ENCODE peak calls at places on chromosomes 12 and 14, in eight cellular contexts. One of them, this sample, is unnamed.

GRCh38 chr12:58030566-58031279 is 89.4 kb downstream of the ATP23 start:
- DNase-seq in fibroblast of lung: peak
- DNase-seq in stimulated activated CD8-positive, alpha-beta memory T cell treated with anti-CD3 and anti-CD28 coated beads, Interleukin-15, amount 100 ng/mL, for 24 hours: no peak
- DNase-seq in tibial artery: no peak
- DNase-seq in DMS79 treated with DMSO at 0.1 percent for 48 hours: no peak
- DNase-seq in left ventricle myocardium inferior: no peak
- DNase-seq in stimulated activated CD4-positive, alpha-beta T cell treated with anti-CD3 and anti-CD28 coated beads, Interleukin-2, amount 100 ng/mL, for 48 hours: no peak
- DNase-seq in astrocyte of the spinal cord: no peak
- DNase-seq in this sample: no peak

GRCh38 chr14:45246151-45246550 is 6.9 kb downstream of the MIS18BP1 start:
- DNase-seq in fibroblast of lung: no peak
- DNase-seq in stimulated activated CD8-positive, alpha-beta memory T cell treated with anti-CD3 and anti-CD28 coated beads, Interleukin-15, amount 100 ng/mL, for 24 hours: no peak
- DNase-seq in tibial artery: no peak
- DNase-seq in DMS79 treated with DMSO at 0.1 percent for 48 hours: no peak
- DNase-seq in left ventricle myocardium inferior: no peak
- DNase-seq in stimulated activated CD4-positive, alpha-beta T cell treated with anti-CD3 and anti-CD28 coated beads, Interleukin-2, amount 100 ng/mL, for 48 hours: no peak
- DNase-seq in astrocyte of the spinal cord: no peak
- DNase-seq in this sample: no peak

GRCh38 chr14:76651410-76652055 is 109.7 kb upstream of the VASH1 start:
- DNase-seq in fibroblast of lung: no peak
- DNase-seq in stimulated activated CD8-positive, alpha-beta memory T cell treated with anti-CD3 and anti-CD28 coated beads, Interleukin-15, amount 100 ng/mL, for 24 hours: no peak
- DNase-seq in tibial artery: no peak
- DNase-seq in DMS79 treated with DMSO at 0.1 percent for 48 hours: no peak
- DNase-seq in left ventricle myocardium inferior: no peak
- DNase-seq in stimulated activated CD4-positive, alpha-beta T cell treated with anti-CD3 and anti-CD28 coated beads, Interleukin-2, amount 100 ng/mL, for 48 hours: no peak
- DNase-seq in astrocyte of the spinal cord: no peak
- DNase-seq in this sample: no peak

GRCh38 chr12:48966177-48966890 is 5.2 kb downstream of the WNT10B start:
- DNase-seq in fibroblast of lung: no peak
- DNase-seq in stimulated activated CD8-positive, alpha-beta memory T cell treated with anti-CD3 and anti-CD28 coated beads, Interleukin-15, amount 100 ng/mL, for 24 hours: no peak
- DNase-seq in tibial artery: no peak
- DNase-seq in DMS79 treated with DMSO at 0.1 percent for 48 hours: no peak
- DNase-seq in left ventricle myocardium inferior: no peak
- DNase-seq in stimulated activated CD4-positive, alpha-beta T cell treated with anti-CD3 and anti-CD28 coated beads, Interleukin-2, amount 100 ng/mL, for 48 hours: no peak
- DNase-seq in astrocyte of the spinal cord: no peak
- DNase-seq in this sample: no peak

GRCh38 chr12:31297572-31298509 is 28.1 kb downstream of the SINHCAF start:
- DNase-seq in fibroblast of lung: no peak
- DNase-seq in stimulated activated CD8-positive, alpha-beta memory T cell treated with anti-CD3 and anti-CD28 coated beads, Interleukin-15, amount 100 ng/mL, for 24 hours: no peak
- DNase-seq in tibial artery: no peak
- DNase-seq in DMS79 treated with DMSO at 0.1 percent for 48 hours: no peak
- DNase-seq in left ventricle myocardium inferior: no peak
- DNase-seq in stimulated activated CD4-positive, alpha-beta T cell treated with anti-CD3 and anti-CD28 coated beads, Interleukin-2, amount 100 ng/mL, for 48 hours: no peak
- DNase-seq in astrocyte of the spinal cord: no peak
- DNase-seq in this sample: no peak

GRCh38 chr14:104202259-104203070 is 64.1 kb downstream of the KIF26A start:
- DNase-seq in fibroblast of lung: no peak
- DNase-seq in stimulated activated CD8-positive, alpha-beta memory T cell treated with anti-CD3 and anti-CD28 coated beads, Interleukin-15, amount 100 ng/mL, for 24 hours: no peak
- DNase-seq in tibial artery: no peak
- DNase-seq in DMS79 treated with DMSO at 0.1 percent for 48 hours: peak
- DNase-seq in left ventricle myocardium inferior: no peak
- DNase-seq in stimulated activated CD4-positive, alpha-beta T cell treated with anti-CD3 and anti-CD28 coated beads, Interleukin-2, amount 100 ng/mL, for 48 hours: no peak
- DNase-seq in astrocyte of the spinal cord: no peak
- DNase-seq in this sample: no peak

GRCh38 chr12:123519151-123520001 is 14.1 kb downstream of the RILPL1 start:
- DNase-seq in fibroblast of lung: peak
- DNase-seq in stimulated activated CD8-positive, alpha-beta memory T cell treated with anti-CD3 and anti-CD28 coated beads, Interleukin-15, amount 100 ng/mL, for 24 hours: no peak
- DNase-seq in tibial artery: peak
- DNase-seq in DMS79 treated with DMSO at 0.1 percent for 48 hours: peak
- DNase-seq in left ventricle myocardium inferior: peak
- DNase-seq in stimulated activated CD4-positive, alpha-beta T cell treated with anti-CD3 and anti-CD28 coated beads, Interleukin-2, amount 100 ng/mL, for 48 hours: no peak
- DNase-seq in astrocyte of the spinal cord: peak
- DNase-seq in this sample: no peak

GRCh38 chr12:113837528-113838296 is 128.4 kb downstream of the RBM19 start:
- DNase-seq in fibroblast of lung: no peak
- DNase-seq in stimulated activated CD8-positive, alpha-beta memory T cell treated with anti-CD3 and anti-CD28 coated beads, Interleukin-15, amount 100 ng/mL, for 24 hours: no peak
- DNase-seq in tibial artery: no peak
- DNase-seq in DMS79 treated with DMSO at 0.1 percent for 48 hours: no peak
- DNase-seq in left ventricle myocardium inferior: no peak
- DNase-seq in stimulated activated CD4-positive, alpha-beta T cell treated with anti-CD3 and anti-CD28 coated beads, Interleukin-2, amount 100 ng/mL, for 48 hours: no peak
- DNase-seq in astrocyte of the spinal cord: no peak
- DNase-seq in this sample: no peak

GRCh38 chr14:64294672-64295413 is 672 bp upstream of the ESR2 start:
- DNase-seq in fibroblast of lung: peak
- DNase-seq in stimulated activated CD8-positive, alpha-beta memory T cell treated with anti-CD3 and anti-CD28 coated beads, Interleukin-15, amount 100 ng/mL, for 24 hours: peak
- DNase-seq in tibial artery: no peak
- DNase-seq in DMS79 treated with DMSO at 0.1 percent for 48 hours: peak
- DNase-seq in left ventricle myocardium inferior: peak
- DNase-seq in stimulated activated CD4-positive, alpha-beta T cell treated with anti-CD3 and anti-CD28 coated beads, Interleukin-2, amount 100 ng/mL, for 48 hours: peak
- DNase-seq in astrocyte of the spinal cord: peak
- DNase-seq in this sample: peak

GRCh38 chr12:90028620-90029051 is 320.0 kb upstream of the ATP2B1 start:
- DNase-seq in fibroblast of lung: peak
- DNase-seq in stimulated activated CD8-positive, alpha-beta memory T cell treated with anti-CD3 and anti-CD28 coated beads, Interleukin-15, amount 100 ng/mL, for 24 hours: no peak
- DNase-seq in tibial artery: no peak
- DNase-seq in DMS79 treated with DMSO at 0.1 percent for 48 hours: no peak
- DNase-seq in left ventricle myocardium inferior: no peak
- DNase-seq in stimulated activated CD4-positive, alpha-beta T cell treated with anti-CD3 and anti-CD28 coated beads, Interleukin-2, amount 100 ng/mL, for 48 hours: no peak
- DNase-seq in astrocyte of the spinal cord: no peak
- DNase-seq in this sample: no peak

GRCh38 chr14:74557691-74558090 is 54.3 kb downstream of the LTBP2 start:
- DNase-seq in fibroblast of lung: no peak
- DNase-seq in stimulated activated CD8-positive, alpha-beta memory T cell treated with anti-CD3 and anti-CD28 coated beads, Interleukin-15, amount 100 ng/mL, for 24 hours: no peak
- DNase-seq in tibial artery: no peak
- DNase-seq in DMS79 treated with DMSO at 0.1 percent for 48 hours: no peak
- DNase-seq in left ventricle myocardium inferior: no peak
- DNase-seq in stimulated activated CD4-positive, alpha-beta T cell treated with anti-CD3 and anti-CD28 coated beads, Interleukin-2, amount 100 ng/mL, for 48 hours: no peak
- DNase-seq in astrocyte of the spinal cord: no peak
- DNase-seq in this sample: no peak

GRCh38 chr14:99148131-99148530 is 123.9 kb downstream of the BCL11B start:
- DNase-seq in fibroblast of lung: no peak
- DNase-seq in stimulated activated CD8-positive, alpha-beta memory T cell treated with anti-CD3 and anti-CD28 coated beads, Interleukin-15, amount 100 ng/mL, for 24 hours: no peak
- DNase-seq in tibial artery: peak
- DNase-seq in DMS79 treated with DMSO at 0.1 percent for 48 hours: no peak
- DNase-seq in left ventricle myocardium inferior: no peak
- DNase-seq in stimulated activated CD4-positive, alpha-beta T cell treated with anti-CD3 and anti-CD28 coated beads, Interleukin-2, amount 100 ng/mL, for 48 hours: no peak
- DNase-seq in astrocyte of the spinal cord: no peak
- DNase-seq in this sample: no peak

GRCh38 chr12:110794623-110795280 is 52.0 kb upstream of the CCDC63 start:
- DNase-seq in fibroblast of lung: no peak
- DNase-seq in stimulated activated CD8-positive, alpha-beta memory T cell treated with anti-CD3 and anti-CD28 coated beads, Interleukin-15, amount 100 ng/mL, for 24 hours: no peak
- DNase-seq in tibial artery: no peak
- DNase-seq in DMS79 treated with DMSO at 0.1 percent for 48 hours: no peak
- DNase-seq in left ventricle myocardium inferior: peak
- DNase-seq in stimulated activated CD4-positive, alpha-beta T cell treated with anti-CD3 and anti-CD28 coated beads, Interleukin-2, amount 100 ng/mL, for 48 hours: no peak
- DNase-seq in astrocyte of the spinal cord: no peak
- DNase-seq in this sample: no peak

GRCh38 chr12:52045794-52046199 is 5.4 kb upstream of the NR4A1 start:
- DNase-seq in fibroblast of lung: no peak
- DNase-seq in stimulated activated CD8-positive, alpha-beta memory T cell treated with anti-CD3 and anti-CD28 coated beads, Interleukin-15, amount 100 ng/mL, for 24 hours: no peak
- DNase-seq in tibial artery: no peak
- DNase-seq in DMS79 treated with DMSO at 0.1 percent for 48 hours: no peak
- DNase-seq in left ventricle myocardium inferior: no peak
- DNase-seq in stimulated activated CD4-positive, alpha-beta T cell treated with anti-CD3 and anti-CD28 coated beads, Interleukin-2, amount 100 ng/mL, for 48 hours: no peak
- DNase-seq in astrocyte of the spinal cord: no peak
- DNase-seq in this sample: no peak

GRCh38 chr12:24069532-24070395 is 120.3 kb upstream of the SOX5 start:
- DNase-seq in fibroblast of lung: peak
- DNase-seq in stimulated activated CD8-positive, alpha-beta memory T cell treated with anti-CD3 and anti-CD28 coated beads, Interleukin-15, amount 100 ng/mL, for 24 hours: no peak
- DNase-seq in tibial artery: no peak
- DNase-seq in DMS79 treated with DMSO at 0.1 percent for 48 hours: no peak
- DNase-seq in left ventricle myocardium inferior: no peak
- DNase-seq in stimulated activated CD4-positive, alpha-beta T cell treated with anti-CD3 and anti-CD28 coated beads, Interleukin-2, amount 100 ng/mL, for 48 hours: no peak
- DNase-seq in astrocyte of the spinal cord: no peak
- DNase-seq in this sample: no peak

GRCh38 chr14:101791919-101792572 is 30.5 kb downstream of the PPP2R5C start:
- DNase-seq in fibroblast of lung: peak
- DNase-seq in stimulated activated CD8-positive, alpha-beta memory T cell treated with anti-CD3 and anti-CD28 coated beads, Interleukin-15, amount 100 ng/mL, for 24 hours: no peak
- DNase-seq in tibial artery: no peak
- DNase-seq in DMS79 treated with DMSO at 0.1 percent for 48 hours: peak
- DNase-seq in left ventricle myocardium inferior: no peak
- DNase-seq in stimulated activated CD4-positive, alpha-beta T cell treated with anti-CD3 and anti-CD28 coated beads, Interleukin-2, amount 100 ng/mL, for 48 hours: no peak
- DNase-seq in astrocyte of the spinal cord: peak
- DNase-seq in this sample: no peak

GRCh38 chr12:80707126-80707829 is at the start of gene MYF6:
- DNase-seq in fibroblast of lung: no peak
- DNase-seq in stimulated activated CD8-positive, alpha-beta memory T cell treated with anti-CD3 and anti-CD28 coated beads, Interleukin-15, amount 100 ng/mL, for 24 hours: no peak
- DNase-seq in tibial artery: no peak
- DNase-seq in DMS79 treated with DMSO at 0.1 percent for 48 hours: no peak
- DNase-seq in left ventricle myocardium inferior: no peak
- DNase-seq in stimulated activated CD4-positive, alpha-beta T cell treated with anti-CD3 and anti-CD28 coated beads, Interleukin-2, amount 100 ng/mL, for 48 hours: no peak
- DNase-seq in astrocyte of the spinal cord: no peak
- DNase-seq in this sample: no peak

GRCh38 chr12:53290661-53291060 is 4.7 kb upstream of the PFDN5 start:
- DNase-seq in fibroblast of lung: peak
- DNase-seq in stimulated activated CD8-positive, alpha-beta memory T cell treated with anti-CD3 and anti-CD28 coated beads, Interleukin-15, amount 100 ng/mL, for 24 hours: no peak
- DNase-seq in tibial artery: no peak
- DNase-seq in DMS79 treated with DMSO at 0.1 percent for 48 hours: no peak
- DNase-seq in left ventricle myocardium inferior: no peak
- DNase-seq in stimulated activated CD4-positive, alpha-beta T cell treated with anti-CD3 and anti-CD28 coated beads, Interleukin-2, amount 100 ng/mL, for 48 hours: no peak
- DNase-seq in astrocyte of the spinal cord: no peak
- DNase-seq in this sample: no peak

GRCh38 chr14:56112781-56113180 is 5.4 kb upstream of the PELI2 start:
- DNase-seq in fibroblast of lung: no peak
- DNase-seq in stimulated activated CD8-positive, alpha-beta memory T cell treated with anti-CD3 and anti-CD28 coated beads, Interleukin-15, amount 100 ng/mL, for 24 hours: no peak
- DNase-seq in tibial artery: no peak
- DNase-seq in DMS79 treated with DMSO at 0.1 percent for 48 hours: no peak
- DNase-seq in left ventricle myocardium inferior: no peak
- DNase-seq in stimulated activated CD4-positive, alpha-beta T cell treated with anti-CD3 and anti-CD28 coated beads, Interleukin-2, amount 100 ng/mL, for 48 hours: no peak
- DNase-seq in astrocyte of the spinal cord: no peak
- DNase-seq in this sample: no peak

GRCh38 chr14:71235865-71236264 is 328.6 kb downstream of the PCNX1 start:
- DNase-seq in fibroblast of lung: peak
- DNase-seq in stimulated activated CD8-positive, alpha-beta memory T cell treated with anti-CD3 and anti-CD28 coated beads, Interleukin-15, amount 100 ng/mL, for 24 hours: no peak
- DNase-seq in tibial artery: peak
- DNase-seq in DMS79 treated with DMSO at 0.1 percent for 48 hours: no peak
- DNase-seq in left ventricle myocardium inferior: peak
- DNase-seq in stimulated activated CD4-positive, alpha-beta T cell treated with anti-CD3 and anti-CD28 coated beads, Interleukin-2, amount 100 ng/mL, for 48 hours: no peak
- DNase-seq in astrocyte of the spinal cord: no peak
- DNase-seq in this sample: no peak

GRCh38 chr12:29582677-29583076 is 85.2 kb upstream of the OVCH1 start:
- DNase-seq in fibroblast of lung: no peak
- DNase-seq in stimulated activated CD8-positive, alpha-beta memory T cell treated with anti-CD3 and anti-CD28 coated beads, Interleukin-15, amount 100 ng/mL, for 24 hours: no peak
- DNase-seq in tibial artery: no peak
- DNase-seq in DMS79 treated with DMSO at 0.1 percent for 48 hours: no peak
- DNase-seq in left ventricle myocardium inferior: no peak
- DNase-seq in stimulated activated CD4-positive, alpha-beta T cell treated with anti-CD3 and anti-CD28 coated beads, Interleukin-2, amount 100 ng/mL, for 48 hours: no peak
- DNase-seq in astrocyte of the spinal cord: no peak
- DNase-seq in this sample: no peak

GRCh38 chr14:50359631-50360030 is 37.0 kb downstream of the CDKL1 start:
- DNase-seq in fibroblast of lung: no peak
- DNase-seq in stimulated activated CD8-positive, alpha-beta memory T cell treated with anti-CD3 and anti-CD28 coated beads, Interleukin-15, amount 100 ng/mL, for 24 hours: no peak
- DNase-seq in tibial artery: no peak
- DNase-seq in DMS79 treated with DMSO at 0.1 percent for 48 hours: no peak
- DNase-seq in left ventricle myocardium inferior: no peak
- DNase-seq in stimulated activated CD4-positive, alpha-beta T cell treated with anti-CD3 and anti-CD28 coated beads, Interleukin-2, amount 100 ng/mL, for 48 hours: no peak
- DNase-seq in astrocyte of the spinal cord: no peak
- DNase-seq in this sample: no peak

GRCh38 chr14:36901846-36902245 is 240.2 kb downstream of the PAX9 start:
- DNase-seq in fibroblast of lung: peak
- DNase-seq in stimulated activated CD8-positive, alpha-beta memory T cell treated with anti-CD3 and anti-CD28 coated beads, Interleukin-15, amount 100 ng/mL, for 24 hours: no peak
- DNase-seq in tibial artery: no peak
- DNase-seq in DMS79 treated with DMSO at 0.1 percent for 48 hours: no peak
- DNase-seq in left ventricle myocardium inferior: no peak
- DNase-seq in stimulated activated CD4-positive, alpha-beta T cell treated with anti-CD3 and anti-CD28 coated beads, Interleukin-2, amount 100 ng/mL, for 48 hours: no peak
- DNase-seq in astrocyte of the spinal cord: no peak
- DNase-seq in this sample: no peak

GRCh38 chr12:75877588-75878381 is 153.8 kb downstream of the PHLDA1 start:
- DNase-seq in fibroblast of lung: no peak
- DNase-seq in stimulated activated CD8-positive, alpha-beta memory T cell treated with anti-CD3 and anti-CD28 coated beads, Interleukin-15, amount 100 ng/mL, for 24 hours: no peak
- DNase-seq in tibial artery: no peak
- DNase-seq in DMS79 treated with DMSO at 0.1 percent for 48 hours: no peak
- DNase-seq in left ventricle myocardium inferior: no peak
- DNase-seq in stimulated activated CD4-positive, alpha-beta T cell treated with anti-CD3 and anti-CD28 coated beads, Interleukin-2, amount 100 ng/mL, for 48 hours: no peak
- DNase-seq in astrocyte of the spinal cord: peak
- DNase-seq in this sample: no peak

GRCh38 chr14:85531594-85532391 is 1.8 kb downstream of the FLRT2 start:
- DNase-seq in fibroblast of lung: peak
- DNase-seq in stimulated activated CD8-positive, alpha-beta memory T cell treated with anti-CD3 and anti-CD28 coated beads, Interleukin-15, amount 100 ng/mL, for 24 hours: no peak
- DNase-seq in tibial artery: peak
- DNase-seq in DMS79 treated with DMSO at 0.1 percent for 48 hours: no peak
- DNase-seq in left ventricle myocardium inferior: peak
- DNase-seq in stimulated activated CD4-positive, alpha-beta T cell treated with anti-CD3 and anti-CD28 coated beads, Interleukin-2, amount 100 ng/mL, for 48 hours: no peak
- DNase-seq in astrocyte of the spinal cord: peak
- DNase-seq in this sample: peak

GRCh38 chr12:96751626-96752025 is 155.4 kb upstream of the NEDD1 start:
- DNase-seq in fibroblast of lung: peak
- DNase-seq in stimulated activated CD8-positive, alpha-beta memory T cell treated with anti-CD3 and anti-CD28 coated beads, Interleukin-15, amount 100 ng/mL, for 24 hours: no peak
- DNase-seq in tibial artery: no peak
- DNase-seq in DMS79 treated with DMSO at 0.1 percent for 48 hours: no peak
- DNase-seq in left ventricle myocardium inferior: no peak
- DNase-seq in stimulated activated CD4-positive, alpha-beta T cell treated with anti-CD3 and anti-CD28 coated beads, Interleukin-2, amount 100 ng/mL, for 48 hours: no peak
- DNase-seq in astrocyte of the spinal cord: no peak
- DNase-seq in this sample: no peak

GRCh38 chr14:35509846-35510245 is 24.1 kb upstream of the INSM2 start:
- DNase-seq in fibroblast of lung: no peak
- DNase-seq in stimulated activated CD8-positive, alpha-beta memory T cell treated with anti-CD3 and anti-CD28 coated beads, Interleukin-15, amount 100 ng/mL, for 24 hours: no peak
- DNase-seq in tibial artery: no peak
- DNase-seq in DMS79 treated with DMSO at 0.1 percent for 48 hours: no peak
- DNase-seq in left ventricle myocardium inferior: no peak
- DNase-seq in stimulated activated CD4-positive, alpha-beta T cell treated with anti-CD3 and anti-CD28 coated beads, Interleukin-2, amount 100 ng/mL, for 48 hours: no peak
- DNase-seq in astrocyte of the spinal cord: no peak
- DNase-seq in this sample: no peak

GRCh38 chr12:85923767-85924331 is 49.8 kb downstream of the NTS start:
- DNase-seq in fibroblast of lung: peak
- DNase-seq in stimulated activated CD8-positive, alpha-beta memory T cell treated with anti-CD3 and anti-CD28 coated beads, Interleukin-15, amount 100 ng/mL, for 24 hours: no peak
- DNase-seq in tibial artery: no peak
- DNase-seq in DMS79 treated with DMSO at 0.1 percent for 48 hours: no peak
- DNase-seq in left ventricle myocardium inferior: no peak
- DNase-seq in stimulated activated CD4-positive, alpha-beta T cell treated with anti-CD3 and anti-CD28 coated beads, Interleukin-2, amount 100 ng/mL, for 48 hours: no peak
- DNase-seq in astrocyte of the spinal cord: peak
- DNase-seq in this sample: no peak

GRCh38 chr12:14955876-14956811 is 5.3 kb downstream of the ARHGDIB start:
- DNase-seq in fibroblast of lung: no peak
- DNase-seq in stimulated activated CD8-positive, alpha-beta memory T cell treated with anti-CD3 and anti-CD28 coated beads, Interleukin-15, amount 100 ng/mL, for 24 hours: no peak
- DNase-seq in tibial artery: no peak
- DNase-seq in DMS79 treated with DMSO at 0.1 percent for 48 hours: no peak
- DNase-seq in left ventricle myocardium inferior: no peak
- DNase-seq in stimulated activated CD4-positive, alpha-beta T cell treated with anti-CD3 and anti-CD28 coated beads, Interleukin-2, amount 100 ng/mL, for 48 hours: no peak
- DNase-seq in astrocyte of the spinal cord: no peak
- DNase-seq in this sample: no peak

GRCh38 chr12:70577283-70577634 is 60.0 kb downstream of the PTPRB start:
- DNase-seq in fibroblast of lung: no peak
- DNase-seq in stimulated activated CD8-positive, alpha-beta memory T cell treated with anti-CD3 and anti-CD28 coated beads, Interleukin-15, amount 100 ng/mL, for 24 hours: no peak
- DNase-seq in tibial artery: no peak
- DNase-seq in DMS79 treated with DMSO at 0.1 percent for 48 hours: no peak
- DNase-seq in left ventricle myocardium inferior: no peak
- DNase-seq in stimulated activated CD4-positive, alpha-beta T cell treated with anti-CD3 and anti-CD28 coated beads, Interleukin-2, amount 100 ng/mL, for 48 hours: no peak
- DNase-seq in astrocyte of the spinal cord: no peak
- DNase-seq in this sample: no peak

GRCh38 chr12:119130523-119130922 is 48.2 kb upstream of the HSPB8 start:
- DNase-seq in fibroblast of lung: no peak
- DNase-seq in stimulated activated CD8-positive, alpha-beta memory T cell treated with anti-CD3 and anti-CD28 coated beads, Interleukin-15, amount 100 ng/mL, for 24 hours: no peak
- DNase-seq in tibial artery: no peak
- DNase-seq in DMS79 treated with DMSO at 0.1 percent for 48 hours: no peak
- DNase-seq in left ventricle myocardium inferior: no peak
- DNase-seq in stimulated activated CD4-positive, alpha-beta T cell treated with anti-CD3 and anti-CD28 coated beads, Interleukin-2, amount 100 ng/mL, for 48 hours: no peak
- DNase-seq in astrocyte of the spinal cord: no peak
- DNase-seq in this sample: no peak

GRCh38 chr14:40123816-40124215 is 691.6 kb upstream of the FBXO33 start:
- DNase-seq in fibroblast of lung: peak
- DNase-seq in stimulated activated CD8-positive, alpha-beta memory T cell treated with anti-CD3 and anti-CD28 coated beads, Interleukin-15, amount 100 ng/mL, for 24 hours: no peak
- DNase-seq in tibial artery: no peak
- DNase-seq in DMS79 treated with DMSO at 0.1 percent for 48 hours: no peak
- DNase-seq in left ventricle myocardium inferior: no peak
- DNase-seq in stimulated activated CD4-positive, alpha-beta T cell treated with anti-CD3 and anti-CD28 coated beads, Interleukin-2, amount 100 ng/mL, for 48 hours: no peak
- DNase-seq in astrocyte of the spinal cord: no peak
- DNase-seq in this sample: no peak

GRCh38 chr14:98231210-98231609 is 1040.8 kb downstream of the BCL11B start:
- DNase-seq in fibroblast of lung: no peak
- DNase-seq in stimulated activated CD8-positive, alpha-beta memory T cell treated with anti-CD3 and anti-CD28 coated beads, Interleukin-15, amount 100 ng/mL, for 24 hours: no peak
- DNase-seq in tibial artery: no peak
- DNase-seq in DMS79 treated with DMSO at 0.1 percent for 48 hours: no peak
- DNase-seq in left ventricle myocardium inferior: no peak
- DNase-seq in stimulated activated CD4-positive, alpha-beta T cell treated with anti-CD3 and anti-CD28 coated beads, Interleukin-2, amount 100 ng/mL, for 48 hours: no peak
- DNase-seq in astrocyte of the spinal cord: no peak
- DNase-seq in this sample: no peak

GRCh38 chr14:103533999-103534575 is 5.1 kb downstream of the TRMT61A start:
- DNase-seq in fibroblast of lung: no peak
- DNase-seq in stimulated activated CD8-positive, alpha-beta memory T cell treated with anti-CD3 and anti-CD28 coated beads, Interleukin-15, amount 100 ng/mL, for 24 hours: no peak
- DNase-seq in tibial artery: no peak
- DNase-seq in DMS79 treated with DMSO at 0.1 percent for 48 hours: no peak
- DNase-seq in left ventricle myocardium inferior: no peak
- DNase-seq in stimulated activated CD4-positive, alpha-beta T cell treated with anti-CD3 and anti-CD28 coated beads, Interleukin-2, amount 100 ng/mL, for 48 hours: no peak
- DNase-seq in astrocyte of the spinal cord: no peak
- DNase-seq in this sample: no peak

This sample was measured in H1.